ENCODE peak calls at places on chromosomes 13 and 19, in four cellular contexts. X is body of pancreas, U is breast epithelium, C is stomach. D is an unnamed sample.

GRCh38 chr13:114073881-114074551 is 58.4 kb downstream of the RASA3 start:
- DNase-seq in X (no peak), U (no peak), C (no peak), D (no peak)

GRCh38 chr13:33403807-33404362 is 118.3 kb upstream of the STARD13 start:
- DNase-seq in X (no peak), U (no peak), C (no peak), D (no peak)

GRCh38 chr19:12194827-12195500 is 32.1 kb downstream of the ZNF136 start:
- DNase-seq in X (peak; percentile 97), U (peak; percentile 93), C (peak; percentile 90), D (no peak)

GRCh38 chr13:65932587-65933239 is 1297.4 kb downstream of the PCDH9 start:
- DNase-seq in X (no peak), U (no peak), C (no peak), D (no peak)

GRCh38 chr13:23488442-23488841 is 54.9 kb upstream of the SACS start:
- DNase-seq in X (no peak), U (peak; percentile 56), C (no peak), D (no peak)

GRCh38 chr19:30171795-30172642 is 200.2 kb upstream of the ZNF536 start:
- DNase-seq in X (no peak), U (no peak), C (no peak), D (no peak)

GRCh38 chr13:34667356-34668218 is 274.5 kb upstream of the NBEA start:
- DNase-seq in X (no peak), U (no peak), C (no peak), D (no peak)

GRCh38 chr13:23433171-23434153 is at the start of gene SACS:
- DNase-seq in X (peak; percentile 31), U (no peak), C (no peak), D (peak; percentile 59)

GRCh38 chr13:108426893-108427292 is 157.4 kb downstream of the TNFSF13B start:
- DNase-seq in X (no peak), U (no peak), C (no peak), D (no peak)

GRCh38 chr13:99310382-99311031 is 3.3 kb upstream of the GPR183 start:
- DNase-seq in X (no peak), U (no peak), C (no peak), D (peak; percentile 64)

GRCh38 chr13:103184413-103184812 is 118.2 kb upstream of the SLC10A2 start:
- DNase-seq in X (no peak), U (no peak), C (no peak), D (no peak)

GRCh38 chr13:103178986-103179695 is 112.9 kb upstream of the SLC10A2 start:
- DNase-seq in X (no peak), U (no peak), C (no peak), D (no peak)
- TF ChIP-seq CTCF in X (no peak), U (no peak), C (no peak), D (no peak)

DNA sequence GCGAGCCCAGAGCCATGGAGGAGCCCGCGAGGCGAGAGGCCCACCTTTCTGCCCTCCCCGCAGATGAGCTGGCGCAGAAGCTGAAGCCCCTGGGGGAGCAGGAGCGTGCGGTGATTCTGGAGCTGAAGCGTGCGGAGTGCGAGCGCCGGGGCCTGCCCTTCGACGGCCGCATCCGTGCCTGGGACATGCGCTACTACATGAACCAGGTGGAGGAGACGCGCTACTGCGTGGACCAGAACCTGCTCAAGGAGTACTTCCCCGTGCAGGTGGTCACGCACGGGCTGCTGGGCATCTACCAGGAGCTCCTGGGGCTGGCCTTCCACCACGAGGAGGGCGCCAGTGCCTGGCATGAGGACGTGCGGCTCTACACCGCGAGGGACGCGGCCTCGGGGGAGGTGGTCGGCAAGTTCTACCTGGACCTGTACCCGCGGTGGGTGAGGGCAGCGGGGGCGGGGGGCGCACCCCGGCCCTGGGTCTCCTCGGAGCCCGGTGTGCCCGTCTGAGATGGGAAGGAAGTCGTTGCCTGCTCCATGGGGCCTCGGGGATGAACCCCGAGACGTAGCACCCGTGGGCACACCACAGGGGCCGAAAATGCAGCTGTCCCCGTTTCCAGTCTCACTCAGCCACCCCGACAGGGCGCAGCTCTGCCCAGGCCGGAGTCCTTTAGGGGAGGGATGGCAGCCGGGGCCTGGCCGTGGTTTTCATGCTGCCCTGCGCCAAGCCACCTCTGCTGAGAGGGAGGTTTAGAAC is 12.1 kb upstream of the ZNF554 start:
- DNase-seq in X (no peak), U (no peak), C (no peak), D (no peak)
- TF ChIP-seq POLR2A in X (no peak), U (no peak), C (no peak), D (no peak)

GRCh38 chr13:92984151-92984550 is 242.5 kb upstream of the GPC6 start:
- DNase-seq in X (no peak), U (no peak), C (no peak), D (no peak)
- TF ChIP-seq CTCF in X (no peak), U (no peak), C (no peak), D (no peak)

GRCh38 chr19:51571599-51571998 is 516 bp downstream of the ZNF175 start:
- DNase-seq in X (no peak), U (no peak), C (no peak), D (peak; percentile 25)

GRCh38 chr19:51570962-51571575 is at the start of gene ZNF175:
- DNase-seq in X (peak; percentile 97), U (peak; percentile 91), C (peak; percentile 94), D (peak; percentile 97)

GRCh38 chr19:51573331-51573730 is 2.2 kb downstream of the ZNF175 start:
- DNase-seq in X (no peak), U (no peak), C (no peak), D (no peak)

GRCh38 chr19:51572908-51573307 is 1.8 kb downstream of the ZNF175 start:
- DNase-seq in X (no peak), U (no peak), C (no peak), D (no peak)

DNA sequence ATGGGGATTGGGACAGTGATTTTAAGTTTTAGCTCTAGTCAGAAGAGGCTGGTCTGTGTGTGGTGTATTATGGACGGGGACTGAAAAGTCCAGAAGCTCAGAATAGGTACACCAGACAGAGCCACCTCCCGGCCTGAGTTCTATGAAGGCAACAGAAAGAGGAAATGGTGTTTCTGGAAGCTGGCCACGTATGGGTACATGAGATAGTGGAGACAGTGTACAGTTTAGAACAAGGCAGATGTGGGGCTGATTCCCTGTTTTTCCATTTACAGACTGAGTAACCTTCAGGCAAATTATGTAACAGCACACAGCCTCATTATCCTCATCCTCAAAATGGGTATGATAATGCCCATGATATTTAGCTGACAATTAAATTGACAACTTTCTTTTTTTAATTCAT is 1.3 kb downstream of the ZNF175 start:
- DNase-seq in X (no peak), U (no peak), C (no peak), D (peak; percentile 56)
- TF ChIP-seq POLR2A in X (no peak), U (no peak), C (no peak), D (no peak)